ENCODE peak calls at places on chromosomes 5 and 9, in ten cellular contexts. One of them, this sample, is unnamed.

GRCh38 chr9:21585756-21586752 is 103.9 kb upstream of the IFNE start:
- DNase-seq in NCI-H2107: no peak
- DNase-seq in NCI-H2081: no peak
- DNase-seq in AG10803: peak
- DNase-seq in NCI-H526: no peak
- DNase-seq in left cardiac atrium: no peak
- DNase-seq in stimulated activated naive CD4-positive, alpha-beta T cell: no peak
- DNase-seq in BJ: no peak
- DNase-seq in kidney tubule cell: peak
- DNase-seq in T-helper 9 cell: no peak
- DNase-seq in this sample: no peak

GRCh38 chr5:129094924-129095797 is 612 bp downstream of the ISOC1 start:
- DNase-seq in NCI-H2107: no peak
- DNase-seq in NCI-H2081: peak
- DNase-seq in AG10803: peak
- DNase-seq in NCI-H526: peak
- DNase-seq in left cardiac atrium: peak
- DNase-seq in stimulated activated naive CD4-positive, alpha-beta T cell: peak
- DNase-seq in BJ: no peak
- DNase-seq in kidney tubule cell: peak
- DNase-seq in T-helper 9 cell: peak
- DNase-seq in this sample: peak

GRCh38 chr5:34656001-34656699 is at the start of gene RAI14:
- DNase-seq in NCI-H2107: no peak
- DNase-seq in NCI-H2081: peak
- DNase-seq in AG10803: peak
- DNase-seq in NCI-H526: peak
- DNase-seq in left cardiac atrium: peak
- DNase-seq in stimulated activated naive CD4-positive, alpha-beta T cell: peak
- DNase-seq in BJ: peak
- DNase-seq in kidney tubule cell: peak
- DNase-seq in T-helper 9 cell: peak
- DNase-seq in this sample: peak

GRCh38 chr5:163306421-163306820 is 131.0 kb upstream of the CCNG1 start:
- DNase-seq in NCI-H2107: no peak
- DNase-seq in NCI-H2081: no peak
- DNase-seq in AG10803: no peak
- DNase-seq in NCI-H526: no peak
- DNase-seq in left cardiac atrium: no peak
- DNase-seq in stimulated activated naive CD4-positive, alpha-beta T cell: no peak
- DNase-seq in BJ: no peak
- DNase-seq in kidney tubule cell: peak
- DNase-seq in T-helper 9 cell: no peak
- DNase-seq in this sample: no peak

GRCh38 chr5:151151263-151151660 is 6.3 kb downstream of the ANXA6 start:
- DNase-seq in NCI-H2107: no peak
- DNase-seq in NCI-H2081: no peak
- DNase-seq in AG10803: no peak
- DNase-seq in NCI-H526: no peak
- DNase-seq in left cardiac atrium: no peak
- DNase-seq in stimulated activated naive CD4-positive, alpha-beta T cell: peak
- DNase-seq in BJ: no peak
- DNase-seq in kidney tubule cell: no peak
- DNase-seq in T-helper 9 cell: no peak
- DNase-seq in this sample: no peak

GRCh38 chr9:131382850-131383729 is 10.8 kb upstream of the PRRC2B start:
- DNase-seq in NCI-H2107: peak
- DNase-seq in NCI-H2081: peak
- DNase-seq in AG10803: peak
- DNase-seq in NCI-H526: peak
- DNase-seq in left cardiac atrium: peak
- DNase-seq in stimulated activated naive CD4-positive, alpha-beta T cell: no peak
- DNase-seq in BJ: peak
- DNase-seq in kidney tubule cell: peak
- DNase-seq in T-helper 9 cell: no peak
- DNase-seq in this sample: no peak

GRCh38 chr5:102421647-102422046 is 77.2 kb downstream of the SLCO6A1 start:
- DNase-seq in NCI-H2107: no peak
- DNase-seq in NCI-H2081: no peak
- DNase-seq in AG10803: no peak
- DNase-seq in NCI-H526: no peak
- DNase-seq in left cardiac atrium: peak
- DNase-seq in stimulated activated naive CD4-positive, alpha-beta T cell: no peak
- DNase-seq in BJ: no peak
- DNase-seq in kidney tubule cell: peak
- DNase-seq in T-helper 9 cell: no peak
- DNase-seq in this sample: no peak

GRCh38 chr5:168318237-168318636 is 26.8 kb downstream of the WWC1 start:
- DNase-seq in NCI-H2107: no peak
- DNase-seq in NCI-H2081: no peak
- DNase-seq in AG10803: no peak
- DNase-seq in NCI-H526: no peak
- DNase-seq in left cardiac atrium: no peak
- DNase-seq in stimulated activated naive CD4-positive, alpha-beta T cell: no peak
- DNase-seq in BJ: no peak
- DNase-seq in kidney tubule cell: no peak
- DNase-seq in T-helper 9 cell: no peak
- DNase-seq in this sample: no peak

GRCh38 chr9:89021154-89021803 is 30.0 kb downstream of the S1PR3 start:
- DNase-seq in NCI-H2107: no peak
- DNase-seq in NCI-H2081: no peak
- DNase-seq in AG10803: peak
- DNase-seq in NCI-H526: no peak
- DNase-seq in left cardiac atrium: peak
- DNase-seq in stimulated activated naive CD4-positive, alpha-beta T cell: no peak
- DNase-seq in BJ: peak
- DNase-seq in kidney tubule cell: peak
- DNase-seq in T-helper 9 cell: no peak
- DNase-seq in this sample: no peak

GRCh38 chr9:135857843-135858242 is 49.5 kb downstream of the CAMSAP1 start:
- DNase-seq in NCI-H2107: no peak
- DNase-seq in NCI-H2081: no peak
- DNase-seq in AG10803: no peak
- DNase-seq in NCI-H526: no peak
- DNase-seq in left cardiac atrium: no peak
- DNase-seq in stimulated activated naive CD4-positive, alpha-beta T cell: no peak
- DNase-seq in BJ: no peak
- DNase-seq in kidney tubule cell: no peak
- DNase-seq in T-helper 9 cell: no peak
- DNase-seq in this sample: no peak

GRCh38 chr5:89236900-89237299 is 353.9 kb upstream of the MEF2C start:
- DNase-seq in NCI-H2107: no peak
- DNase-seq in NCI-H2081: no peak
- DNase-seq in AG10803: no peak
- DNase-seq in NCI-H526: no peak
- DNase-seq in left cardiac atrium: no peak
- DNase-seq in stimulated activated naive CD4-positive, alpha-beta T cell: no peak
- DNase-seq in BJ: no peak
- DNase-seq in kidney tubule cell: peak
- DNase-seq in T-helper 9 cell: no peak
- DNase-seq in this sample: no peak

GRCh38 chr5:159174511-159175168 is 34.7 kb downstream of the RNF145 start:
- DNase-seq in NCI-H2107: no peak
- DNase-seq in NCI-H2081: no peak
- DNase-seq in AG10803: peak
- DNase-seq in NCI-H526: no peak
- DNase-seq in left cardiac atrium: no peak
- DNase-seq in stimulated activated naive CD4-positive, alpha-beta T cell: no peak
- DNase-seq in BJ: no peak
- DNase-seq in kidney tubule cell: no peak
- DNase-seq in T-helper 9 cell: no peak
- DNase-seq in this sample: no peak

GRCh38 chr5:35066260-35066795 is 18.6 kb upstream of the AGXT2 start:
- DNase-seq in NCI-H2107: no peak
- DNase-seq in NCI-H2081: no peak
- DNase-seq in AG10803: no peak
- DNase-seq in NCI-H526: no peak
- DNase-seq in left cardiac atrium: no peak
- DNase-seq in stimulated activated naive CD4-positive, alpha-beta T cell: no peak
- DNase-seq in BJ: no peak
- DNase-seq in kidney tubule cell: no peak
- DNase-seq in T-helper 9 cell: no peak
- DNase-seq in this sample: no peak

GRCh38 chr5:148805323-148806290 is 20.8 kb upstream of the ADRB2 start:
- DNase-seq in NCI-H2107: no peak
- DNase-seq in NCI-H2081: no peak
- DNase-seq in AG10803: no peak
- DNase-seq in NCI-H526: no peak
- DNase-seq in left cardiac atrium: peak
- DNase-seq in stimulated activated naive CD4-positive, alpha-beta T cell: no peak
- DNase-seq in BJ: no peak
- DNase-seq in kidney tubule cell: peak
- DNase-seq in T-helper 9 cell: no peak
- DNase-seq in this sample: no peak

GRCh38 chr9:93451762-93452709 is 551 bp downstream of the FAM120A start:
- DNase-seq in NCI-H2107: no peak
- DNase-seq in NCI-H2081: peak
- DNase-seq in AG10803: peak
- DNase-seq in NCI-H526: no peak
- DNase-seq in left cardiac atrium: peak
- DNase-seq in stimulated activated naive CD4-positive, alpha-beta T cell: peak
- DNase-seq in BJ: no peak
- DNase-seq in kidney tubule cell: peak
- DNase-seq in T-helper 9 cell: peak
- DNase-seq in this sample: no peak

GRCh38 chr9:136947955-136948510 is 3.0 kb downstream of the C8G start:
- DNase-seq in NCI-H2107: no peak
- DNase-seq in NCI-H2081: no peak
- DNase-seq in AG10803: peak
- DNase-seq in NCI-H526: no peak
- DNase-seq in left cardiac atrium: peak
- DNase-seq in stimulated activated naive CD4-positive, alpha-beta T cell: no peak
- DNase-seq in BJ: no peak
- DNase-seq in kidney tubule cell: peak
- DNase-seq in T-helper 9 cell: no peak
- DNase-seq in this sample: no peak

GRCh38 chr5:144469106-144469505 is 298.4 kb downstream of the KCTD16 start:
- DNase-seq in NCI-H2107: no peak
- DNase-seq in NCI-H2081: no peak
- DNase-seq in AG10803: peak
- DNase-seq in NCI-H526: no peak
- DNase-seq in left cardiac atrium: no peak
- DNase-seq in stimulated activated naive CD4-positive, alpha-beta T cell: no peak
- DNase-seq in BJ: no peak
- DNase-seq in kidney tubule cell: peak
- DNase-seq in T-helper 9 cell: no peak
- DNase-seq in this sample: no peak

GRCh38 chr9:136566899-136567298 is 21.1 kb upstream of the NOTCH1 start:
- DNase-seq in NCI-H2107: no peak
- DNase-seq in NCI-H2081: no peak
- DNase-seq in AG10803: no peak
- DNase-seq in NCI-H526: no peak
- DNase-seq in left cardiac atrium: peak
- DNase-seq in stimulated activated naive CD4-positive, alpha-beta T cell: no peak
- DNase-seq in BJ: no peak
- DNase-seq in kidney tubule cell: no peak
- DNase-seq in T-helper 9 cell: no peak
- DNase-seq in this sample: no peak

GRCh38 chr5:4905674-4906528 is 234.2 kb upstream of the ADAMTS16 start:
- DNase-seq in NCI-H2107: no peak
- DNase-seq in NCI-H2081: no peak
- DNase-seq in AG10803: no peak
- DNase-seq in NCI-H526: no peak
- DNase-seq in left cardiac atrium: peak
- DNase-seq in stimulated activated naive CD4-positive, alpha-beta T cell: no peak
- DNase-seq in BJ: no peak
- DNase-seq in kidney tubule cell: no peak
- DNase-seq in T-helper 9 cell: no peak
- DNase-seq in this sample: no peak

GRCh38 chr5:73851782-73852181 is 225.8 kb downstream of the ARHGEF28 start:
- DNase-seq in NCI-H2107: no peak
- DNase-seq in NCI-H2081: no peak
- DNase-seq in AG10803: no peak
- DNase-seq in NCI-H526: no peak
- DNase-seq in left cardiac atrium: no peak
- DNase-seq in stimulated activated naive CD4-positive, alpha-beta T cell: no peak
- DNase-seq in BJ: no peak
- DNase-seq in kidney tubule cell: no peak
- DNase-seq in T-helper 9 cell: no peak
- DNase-seq in this sample: no peak

GRCh38 chr9:130518943-130519772 is 60.2 kb upstream of the FUBP3 start:
- DNase-seq in NCI-H2107: no peak
- DNase-seq in NCI-H2081: no peak
- DNase-seq in AG10803: no peak
- DNase-seq in NCI-H526: no peak
- DNase-seq in left cardiac atrium: peak
- DNase-seq in stimulated activated naive CD4-positive, alpha-beta T cell: no peak
- DNase-seq in BJ: no peak
- DNase-seq in kidney tubule cell: no peak
- DNase-seq in T-helper 9 cell: no peak
- DNase-seq in this sample: no peak

GRCh38 chr5:8184455-8185063 is 315.6 kb downstream of the MTRR start:
- DNase-seq in NCI-H2107: peak
- DNase-seq in NCI-H2081: peak
- DNase-seq in AG10803: peak
- DNase-seq in NCI-H526: no peak
- DNase-seq in left cardiac atrium: peak
- DNase-seq in stimulated activated naive CD4-positive, alpha-beta T cell: peak
- DNase-seq in BJ: no peak
- DNase-seq in kidney tubule cell: peak
- DNase-seq in T-helper 9 cell: peak
- DNase-seq in this sample: peak

GRCh38 chr9:78918976-78919375 is 622.1 kb downstream of the PSAT1 start:
- DNase-seq in NCI-H2107: no peak
- DNase-seq in NCI-H2081: no peak
- DNase-seq in AG10803: peak
- DNase-seq in NCI-H526: no peak
- DNase-seq in left cardiac atrium: no peak
- DNase-seq in stimulated activated naive CD4-positive, alpha-beta T cell: no peak
- DNase-seq in BJ: no peak
- DNase-seq in kidney tubule cell: no peak
- DNase-seq in T-helper 9 cell: no peak
- DNase-seq in this sample: no peak

GRCh38 chr5:2111569-2112105 is 228.9 kb upstream of the IRX4 start:
- DNase-seq in NCI-H2107: no peak
- DNase-seq in NCI-H2081: no peak
- DNase-seq in AG10803: no peak
- DNase-seq in NCI-H526: no peak
- DNase-seq in left cardiac atrium: no peak
- DNase-seq in stimulated activated naive CD4-positive, alpha-beta T cell: no peak
- DNase-seq in BJ: no peak
- DNase-seq in kidney tubule cell: no peak
- DNase-seq in T-helper 9 cell: no peak
- DNase-seq in this sample: no peak

GRCh38 chr9:130824616-130825015 is 10.4 kb upstream of the ABL1 start:
- DNase-seq in NCI-H2107: no peak
- DNase-seq in NCI-H2081: no peak
- DNase-seq in AG10803: no peak
- DNase-seq in NCI-H526: no peak
- DNase-seq in left cardiac atrium: no peak
- DNase-seq in stimulated activated naive CD4-positive, alpha-beta T cell: no peak
- DNase-seq in BJ: no peak
- DNase-seq in kidney tubule cell: peak
- DNase-seq in T-helper 9 cell: no peak
- DNase-seq in this sample: no peak

GRCh38 chr5:61308699-61309098 is 23.4 kb upstream of the ZSWIM6 start:
- DNase-seq in NCI-H2107: no peak
- DNase-seq in NCI-H2081: no peak
- DNase-seq in AG10803: no peak
- DNase-seq in NCI-H526: no peak
- DNase-seq in left cardiac atrium: no peak
- DNase-seq in stimulated activated naive CD4-positive, alpha-beta T cell: no peak
- DNase-seq in BJ: no peak
- DNase-seq in kidney tubule cell: no peak
- DNase-seq in T-helper 9 cell: no peak
- DNase-seq in this sample: no peak

GRCh38 chr5:125298258-125298657 is 551.8 kb upstream of the ZNF608 start:
- DNase-seq in NCI-H2107: no peak
- DNase-seq in NCI-H2081: no peak
- DNase-seq in AG10803: peak
- DNase-seq in NCI-H526: no peak
- DNase-seq in left cardiac atrium: no peak
- DNase-seq in stimulated activated naive CD4-positive, alpha-beta T cell: no peak
- DNase-seq in BJ: no peak
- DNase-seq in kidney tubule cell: peak
- DNase-seq in T-helper 9 cell: no peak
- DNase-seq in this sample: no peak

This sample was measured in CMK.